ENCODE peak calls at places on chromosomes 2 and 18, in six cellular contexts. G is IMR-90, A is neuronal stem cell, W is H1, I is trophoblast cell, E is H9. B is an unnamed sample.

GRCh38 chr2:149355712-149356422 is 25.5 kb downstream of the LYPD6 start:
- DNase-seq in G (no peak), A (no peak), W (no peak), I (no peak), E (no peak), B (no peak)

GRCh38 chr2:57990118-57990725 is 56.4 kb upstream of the VRK2 start:
- DNase-seq in G (no peak), A (no peak), W (no peak), I (no peak), E (no peak), B (no peak)

GRCh38 chr2:191976436-191976835 is 129.5 kb upstream of the CAVIN2 start:
- DNase-seq in G (peak; percentile 75), A (peak; percentile 3), W (no peak), I (peak; percentile 25), E (no peak), B (peak; percentile 41)

GRCh38 chr2:27049422-27050280 is 1.8 kb upstream of the AGBL5 start:
- DNase-seq in G (no peak), A (no peak), W (no peak), I (peak; percentile 68), E (no peak), B (peak; percentile 73)

GRCh38 chr2:240498958-240499260 is 58.9 kb downstream of the ANKMY1 start:
- DNase-seq in G (no peak), A (no peak), W (no peak), I (no peak), E (no peak), B (no peak)

GRCh38 chr2:95674186-95674585 is 82.4 kb downstream of the TRIM43 start:
- DNase-seq in G (no peak), A (no peak), W (no peak), I (no peak), E (no peak), B (no peak)

GRCh38 chr2:43174368-43175186 is 51.8 kb downstream of the ZFP36L2 start:
- DNase-seq in G (no peak), A (no peak), W (no peak), I (no peak), E (no peak), B (no peak)

GRCh38 chr18:49238433-49239042 is 221.9 kb downstream of the DYM start:
- DNase-seq in G (peak; percentile 51), A (peak; percentile 31), W (no peak), I (peak; percentile 58), E (no peak), B (peak; percentile 44)

GRCh38 chr2:97770450-97770849 is 57.1 kb downstream of the ZAP70 start:
- DNase-seq in G (no peak), A (no peak), W (no peak), I (no peak), E (no peak), B (no peak)

GRCh38 chr2:234555616-234556249 is 58.9 kb upstream of the ARL4C start:
- DNase-seq in G (peak; percentile 48), A (no peak), W (no peak), I (no peak), E (no peak), B (peak; percentile 86)

GRCh38 chr2:195138435-195138834 is 518.6 kb upstream of the SLC39A10 start:
- DNase-seq in G (no peak), A (no peak), W (no peak), I (no peak), E (no peak), B (no peak)

GRCh38 chr2:10536569-10537133 is 88.5 kb upstream of the ODC1 start:
- DNase-seq in G (no peak), A (no peak), W (no peak), I (peak; percentile 81), E (no peak), B (no peak)

GRCh38 chr2:109266511-109266910 is 137.5 kb downstream of the SH3RF3 start:
- DNase-seq in G (no peak), A (no peak), W (no peak), I (no peak), E (no peak), B (no peak)

GRCh38 chr2:7028846-7029245 is 111.6 kb downstream of the RNF144A start:
- DNase-seq in G (no peak), A (no peak), W (no peak), I (no peak), E (no peak), B (no peak)

GRCh38 chr18:75221397-75221796 is 10.8 kb downstream of the TSHZ1 start:
- DNase-seq in G (peak; percentile 6), A (no peak), W (no peak), I (no peak), E (no peak), B (no peak)

GRCh38 chr2:35978218-35978617 is 377.4 kb upstream of the CRIM1 start:
- DNase-seq in G (no peak), A (no peak), W (no peak), I (no peak), E (no peak), B (peak; percentile 9)

GRCh38 chr2:169828141-169828811 is 1.0 kb downstream of the UBR3 start:
- DNase-seq in G (peak; percentile 41), A (peak; percentile 56), W (no peak), I (peak; percentile 69), E (no peak), B (peak; percentile 65)

GRCh38 chr2:145065278-145065677 is 545.4 kb upstream of the ZEB2 start:
- DNase-seq in G (peak; percentile 27), A (no peak), W (no peak), I (no peak), E (no peak), B (no peak)

GRCh38 chr2:184272040-184272439 is 326.3 kb upstream of the ZNF804A start:
- DNase-seq in G (no peak), A (no peak), W (no peak), I (no peak), E (no peak), B (no peak)

GRCh38 chr2:105584437-105585010 is 160.2 kb upstream of the NCK2 start:
- DNase-seq in G (no peak), A (no peak), W (no peak), I (no peak), E (no peak), B (no peak)

GRCh38 chr2:227163998-227164744 is at the start of the genes COL4A3 and COL4A4:
- DNase-seq in G (no peak), A (peak; percentile 31), W (peak; percentile 66), I (peak; percentile 18), E (peak; percentile 47), B (no peak)

GRCh38 chr2:161166538-161167409 is 6.5 kb downstream of the TANK start:
- DNase-seq in G (peak; percentile 35), A (no peak), W (no peak), I (no peak), E (no peak), B (no peak)

GRCh38 chr2:122152571-122152970 is 397.1 kb downstream of the TSN start:
- DNase-seq in G (no peak), A (no peak), W (no peak), I (no peak), E (no peak), B (no peak)

GRCh38 chr2:193331701-193332100 is 1137.0 kb upstream of the TMEFF2 start:
- DNase-seq in G (no peak), A (no peak), W (no peak), I (no peak), E (no peak), B (no peak)

GRCh38 chr2:42164046-42164445 is 5.1 kb upstream of the EML4 start:
- DNase-seq in G (no peak), A (no peak), W (no peak), I (no peak), E (no peak), B (no peak)

GRCh38 chr2:70923378-70924015 is 12.2 kb upstream of the ATP6V1B1 start:
- DNase-seq in G (no peak), A (no peak), W (peak; percentile 69), I (peak; percentile 12), E (peak; percentile 74), B (no peak)

GRCh38 chr18:22166070-22166972 is 3.1 kb upstream of the GATA6 start:
- DNase-seq in G (no peak), A (no peak), W (peak; percentile 53), I (peak; percentile 50), E (no peak), B (peak; percentile 36)

GRCh38 chr2:16508061-16508851 is 157.4 kb downstream of the CYRIA start:
- DNase-seq in G (no peak), A (peak; percentile 69), W (peak; percentile 82), I (peak; percentile 65), E (peak; percentile 76), B (peak; percentile 3)

GRCh38 chr2:232457121-232458011 is 1.4 kb downstream of the ALPI start:
- DNase-seq in G (no peak), A (no peak), W (no peak), I (no peak), E (peak; percentile 26), B (no peak)

DNA sequence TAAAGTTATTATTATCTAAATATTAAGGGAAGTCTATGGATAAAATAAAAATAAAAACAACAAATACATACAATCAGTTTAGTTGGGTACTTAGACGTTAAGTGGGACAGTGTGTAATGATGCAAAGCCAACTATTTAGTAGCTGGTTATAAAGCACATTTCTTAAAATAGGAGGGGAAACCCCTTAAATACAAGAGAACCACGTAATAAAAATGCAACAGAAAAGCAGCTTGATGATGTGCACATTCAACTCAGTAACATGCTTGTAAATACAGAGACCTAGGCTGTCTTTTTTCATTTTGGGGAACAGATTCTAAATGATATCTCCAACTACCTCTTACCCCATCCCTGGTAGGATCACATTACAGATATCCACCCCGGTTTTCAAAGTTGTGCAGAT is 134.3 kb upstream of the AQP4 start:
- DNase-seq in G (no peak), A (no peak), W (no peak), I (no peak), E (no peak), B (no peak)
- H3K14ac ChIP-seq in G (no peak overlapping the region), A (no peak overlapping the region), W (no peak overlapping the region), I (no peak overlapping the region), E (no peak overlapping the region), B (no peak overlapping the region)

GRCh38 chr18:12376718-12377555 is at the start of gene AFG3L2:
- DNase-seq in G (peak; percentile 98), A (peak; percentile 99), W (peak; percentile 100), I (peak; percentile 99), E (peak; percentile 100), B (peak; percentile 99)

GRCh38 chr18:12377556-12378553 is 828 bp upstream of the AFG3L2 start:
- DNase-seq in G (no peak), A (no peak), W (no peak), I (no peak), E (no peak), B (no peak)

GRCh38 chr18:12373771-12374116 is 3.3 kb downstream of the AFG3L2 start:
- DNase-seq in G (no peak), A (no peak), W (no peak), I (no peak), E (no peak), B (no peak)

GRCh38 chr18:12374398-12374797 is 2.6 kb downstream of the AFG3L2 start:
- DNase-seq in G (no peak), A (no peak), W (no peak), I (no peak), E (no peak), B (no peak)

GRCh38 chr18:12376034-12376717 is 851 bp downstream of the AFG3L2 start:
- DNase-seq in G (no peak), A (no peak), W (no peak), I (peak; percentile 33), E (no peak), B (peak; percentile 52)
- H3K23ac ChIP-seq in G (peak overlapping the region; percentile 93), A (peak overlapping the region; percentile 82), W (no peak overlapping the region), I (no peak overlapping the region), E (no peak overlapping the region), B (peak overlapping the region; percentile 20)

GRCh38 chr18:63109789-63110188 is 209.8 kb downstream of the BCL2 start:
- DNase-seq in G (no peak), A (no peak), W (no peak), I (peak; percentile 8), E (no peak), B (no peak)
- H3K4me2 ChIP-seq in G (no peak overlapping the region), A (no peak overlapping the region), W (no peak overlapping the region), I (no peak overlapping the region), E (no peak overlapping the region), B (no peak overlapping the region)

GRCh38 chr18:66048404-66048803 is 297.6 kb downstream of the CDH7 start:
- DNase-seq in G (no peak), A (no peak), W (no peak), I (no peak), E (no peak), B (no peak)
- H3K14ac ChIP-seq in G (no peak overlapping the region), A (no peak overlapping the region), W (no peak overlapping the region), I (no peak overlapping the region), E (no peak overlapping the region), B (no peak overlapping the region)